ENCODE peak calls at places on chromosomes 11 and 22, in ten cellular contexts. T, B, I, F, H, Z, X, K, R and O are unnamed samples.

GRCh38 chr11:97567801-97568200 is 1178.0 kb downstream of the JRKL start:
- DNase-seq in T (no peak), B (no peak), I (peak), F (no peak), H (peak), Z (no peak), X (no peak), K (no peak), R (no peak), O (no peak)

GRCh38 chr11:57251491-57252104 is 14.5 kb upstream of the APLNR start:
- DNase-seq in T (no peak), B (peak), I (peak), F (no peak), H (no peak), Z (peak), X (no peak), K (no peak), R (peak), O (no peak)

GRCh38 chr11:256952-257737 is 20.4 kb downstream of the PSMD13 start:
- DNase-seq in T (no peak), B (no peak), I (no peak), F (no peak), H (no peak), Z (no peak), X (no peak), K (no peak), R (no peak), O (no peak)

GRCh38 chr22:40107756-40108437 is 69.8 kb upstream of the TNRC6B start:
- DNase-seq in T (no peak), B (peak), I (peak), F (no peak), H (no peak), Z (no peak), X (no peak), K (peak), R (peak), O (no peak)

GRCh38 chr22:45552580-45553332 is 50.1 kb downstream of the FBLN1 start:
- DNase-seq in T (no peak), B (peak), I (peak), F (no peak), H (no peak), Z (no peak), X (no peak), K (no peak), R (peak), O (no peak)

GRCh38 chr11:66956689-66957290 is 1.4 kb downstream of the PC start:
- DNase-seq in T (no peak), B (peak), I (peak), F (no peak), H (no peak), Z (no peak), X (peak), K (peak), R (peak), O (no peak)

GRCh38 chr22:20565079-20565734 is 57.8 kb downstream of the MED15 start:
- DNase-seq in T (no peak), B (no peak), I (peak), F (no peak), H (no peak), Z (no peak), X (no peak), K (no peak), R (peak), O (no peak)

GRCh38 chr11:44979536-44980399 is 29.1 kb upstream of the TP53I11 start:
- DNase-seq in T (no peak), B (no peak), I (no peak), F (no peak), H (no peak), Z (no peak), X (no peak), K (no peak), R (no peak), O (no peak)

GRCh38 chr22:41732096-41732772 is 32.9 kb downstream of the MEI1 start:
- DNase-seq in T (no peak), B (no peak), I (no peak), F (no peak), H (no peak), Z (no peak), X (no peak), K (no peak), R (no peak), O (no peak)

GRCh38 chr11:96123301-96123700 is 199.4 kb upstream of the MTMR2 start:
- DNase-seq in T (no peak), B (no peak), I (no peak), F (no peak), H (no peak), Z (no peak), X (no peak), K (no peak), R (no peak), O (no peak)

GRCh38 chr11:17343907-17344306 is 7.7 kb upstream of the NCR3LG1 start:
- DNase-seq in T (no peak), B (peak), I (peak), F (no peak), H (no peak), Z (no peak), X (no peak), K (no peak), R (peak), O (peak)

GRCh38 chr11:126336065-126336464 is 19.4 kb upstream of the ST3GAL4 start:
- DNase-seq in T (no peak), B (no peak), I (no peak), F (no peak), H (no peak), Z (no peak), X (no peak), K (no peak), R (no peak), O (no peak)

GRCh38 chr11:62648967-62649364 is 2.6 kb upstream of the GANAB start:
- DNase-seq in T (no peak), B (no peak), I (no peak), F (no peak), H (no peak), Z (no peak), X (no peak), K (no peak), R (no peak), O (no peak)

GRCh38 chr11:8717876-8718753 is 35.5 kb downstream of the RPL27A start:
- DNase-seq in T (no peak), B (peak), I (peak), F (no peak), H (peak), Z (no peak), X (no peak), K (no peak), R (peak), O (no peak)

GRCh38 chr11:134479206-134479955 is 67.3 kb upstream of the B3GAT1 start:
- DNase-seq in T (no peak), B (no peak), I (no peak), F (no peak), H (no peak), Z (no peak), X (no peak), K (no peak), R (no peak), O (no peak)

GRCh38 chr11:12592283-12592682 is 81.9 kb upstream of the TEAD1 start:
- DNase-seq in T (no peak), B (no peak), I (no peak), F (no peak), H (no peak), Z (no peak), X (no peak), K (peak), R (no peak), O (no peak)

GRCh38 chr22:29056472-29056871 is 5.2 kb downstream of the C22orf31 start:
- DNase-seq in T (no peak), B (no peak), I (no peak), F (no peak), H (no peak), Z (no peak), X (no peak), K (no peak), R (no peak), O (no peak)

GRCh38 chr11:74339619-74340018 is 28.2 kb upstream of the P4HA3 start:
- DNase-seq in T (no peak), B (no peak), I (no peak), F (no peak), H (no peak), Z (no peak), X (no peak), K (no peak), R (no peak), O (no peak)

GRCh38 chr11:71097506-71098240 is 154.7 kb downstream of the SHANK2 start:
- DNase-seq in T (no peak), B (no peak), I (no peak), F (no peak), H (no peak), Z (no peak), X (no peak), K (no peak), R (no peak), O (no peak)

GRCh38 chr22:44752285-44753188 is at the start of gene ARHGAP8:
- DNase-seq in T (no peak), B (no peak), I (no peak), F (no peak), H (no peak), Z (peak), X (no peak), K (no peak), R (no peak), O (no peak)

GRCh38 chr22:47192651-47193437 is 430.4 kb downstream of the TBC1D22A start:
- DNase-seq in T (no peak), B (peak), I (no peak), F (no peak), H (no peak), Z (no peak), X (no peak), K (no peak), R (no peak), O (no peak)

GRCh38 chr11:34565417-34566208 is 52.0 kb upstream of the ELF5 start:
- DNase-seq in T (no peak), B (no peak), I (no peak), F (no peak), H (no peak), Z (no peak), X (no peak), K (no peak), R (no peak), O (no peak)

GRCh38 chr22:42261266-42261665 is 9.2 kb downstream of the TCF20 start:
- DNase-seq in T (no peak), B (no peak), I (peak), F (no peak), H (no peak), Z (no peak), X (no peak), K (no peak), R (peak), O (no peak)

GRCh38 chr11:120068114-120068573 is 69.8 kb downstream of the TRIM29 start:
- DNase-seq in T (no peak), B (peak), I (peak), F (no peak), H (peak), Z (no peak), X (no peak), K (no peak), R (peak), O (no peak)

GRCh38 chr11:97445561-97445960 is 1055.7 kb downstream of the JRKL start:
- DNase-seq in T (no peak), B (no peak), I (no peak), F (no peak), H (no peak), Z (no peak), X (no peak), K (no peak), R (no peak), O (no peak)